ENCODE peak calls at places on chromosomes 12 and 14, in nine cellular contexts. P is body of pancreas, A is stomach, K is cardiac muscle cell, R is Peyer's patch, H is RWPE2, B is pancreas, T is heart right ventricle, W is BE2C. V is an unnamed sample. For H3K4me1 and H3K36me3, the result is how much of the 10 kb centered on the place peaks cover.

GRCh38 chr12:100141666-100141997 is 1.0 kb downstream of the BLTP3B start:
- DNase-seq in P (peak), A (no peak), K (no peak), R (no peak), H (no peak), B (no peak), T (peak), W (no peak), V (no peak)

GRCh38 chr12:5259523-5259922 is 172.4 kb upstream of the NTF3 start:
- DNase-seq in P (no peak), A (no peak), K (no peak), R (no peak), H (no peak), B (no peak), T (no peak), W (no peak), V (no peak)

GRCh38 chr14:59371762-59372161 is 93.4 kb downstream of the GPR135 start:
- DNase-seq in P (no peak), A (no peak), K (peak), R (no peak), H (no peak), B (no peak), T (no peak), W (no peak), V (no peak)

GRCh38 chr12:121017966-121018491 is 1.7 kb upstream of the C12orf43 start:
- DNase-seq in P (no peak), A (no peak), K (no peak), R (no peak), H (no peak), B (no peak), T (no peak), W (no peak), V (no peak)

GRCh38 chr12:21444193-21445146 is 7.0 kb downstream of the PYROXD1 start:
- DNase-seq in P (no peak), A (no peak), K (no peak), R (no peak), H (no peak), B (no peak), T (no peak), W (no peak), V (no peak)

GRCh38 chr14:90839024-90839888 is 23.0 kb upstream of the TTC7B start:
- DNase-seq in P (peak), A (no peak), K (no peak), R (no peak), H (peak), B (no peak), T (peak), W (no peak), V (no peak)

GRCh38 chr12:106287364-106287763 is 15.2 kb upstream of the TCP11L2 start:
- DNase-seq in P (no peak), A (no peak), K (no peak), R (no peak), H (no peak), B (no peak), T (no peak), W (no peak), V (no peak)

GRCh38 chr12:127731657-127732056 is 535.3 kb upstream of the TMEM132C start:
- DNase-seq in P (no peak), A (no peak), K (no peak), R (no peak), H (no peak), B (no peak), T (no peak), W (no peak), V (no peak)

GRCh38 chr12:109863961-109864712 is 16.2 kb downstream of the GLTP start:
- DNase-seq in P (peak), A (peak), K (no peak), R (no peak), H (no peak), B (peak), T (no peak), W (no peak), V (no peak)

GRCh38 chr12:41521872-41522379 is 333.8 kb downstream of the PDZRN4 start:
- DNase-seq in P (peak), A (no peak), K (no peak), R (no peak), H (no peak), B (no peak), T (no peak), W (no peak), V (no peak)

GRCh38 chr12:116202433-116202832 is 75.1 kb downstream of the MED13L start:
- DNase-seq in P (no peak), A (no peak), K (no peak), R (no peak), H (no peak), B (no peak), T (no peak), W (no peak), V (no peak)

GRCh38 chr14:33357225-33358010 is 418.7 kb downstream of the NPAS3 start:
- DNase-seq in P (peak), A (peak), K (peak), R (no peak), H (no peak), B (no peak), T (no peak), W (no peak), V (peak)

GRCh38 chr12:87935216-87935615 is 94.0 kb downstream of the C12orf50 start:
- DNase-seq in P (no peak), A (no peak), K (no peak), R (no peak), H (no peak), B (no peak), T (no peak), W (no peak), V (no peak)

GRCh38 chr14:53027562-53027961 is 76.7 kb upstream of the FERMT2 start:
- DNase-seq in P (no peak), A (no peak), K (no peak), R (no peak), H (no peak), B (no peak), T (no peak), W (no peak), V (no peak)
- H3K4me1 ChIP-seq in P (under half), A (under half), K (under half), R (under half), H (under half), B (under half), T (under half), W (under half), V (under half)

GRCh38 chr12:65728913-65729793 is 95.1 kb upstream of the HMGA2 start:
- DNase-seq in P (no peak), A (no peak), K (peak), R (no peak), H (peak), B (peak), T (no peak), W (no peak), V (no peak)
- TF ChIP-seq CTCF in P (no peak), A (no peak), K (no peak), R (no peak), H (no peak), B (no peak), T (no peak), W (no peak), V (no peak)

GRCh38 chr14:74619672-74620131 is 7.7 kb upstream of the LTBP2 start:
- DNase-seq in P (peak), A (peak), K (no peak), R (peak), H (peak), B (no peak), T (peak), W (no peak), V (peak)

GRCh38 chr14:74621556-74621955 is 9.5 kb upstream of the LTBP2 start:
- DNase-seq in P (no peak), A (no peak), K (peak), R (no peak), H (no peak), B (no peak), T (no peak), W (no peak), V (no peak)

GRCh38 chr14:74620923-74621322 is 8.9 kb upstream of the LTBP2 start:
- DNase-seq in P (no peak), A (no peak), K (no peak), R (no peak), H (no peak), B (no peak), T (no peak), W (no peak), V (no peak)

GRCh38 chr14:74622257-74622656 is 10.2 kb upstream of the LTBP2 start:
- DNase-seq in P (no peak), A (no peak), K (no peak), R (no peak), H (no peak), B (no peak), T (no peak), W (no peak), V (no peak)

GRCh38 chr14:74620497-74620921 is 8.5 kb upstream of the LTBP2 start:
- DNase-seq in P (no peak), A (no peak), K (no peak), R (no peak), H (peak), B (no peak), T (no peak), W (no peak), V (no peak)
- H3K36me3 ChIP-seq in P (under half), A (under half), K (under half), R (under half), H (under half), B (under half), T (under half), W (under half), V (under half)

GRCh38 chr12:11651377-11651776 is 1.9 kb downstream of the ETV6 start:
- DNase-seq in P (no peak), A (no peak), K (no peak), R (peak), H (no peak), B (no peak), T (no peak), W (no peak), V (no peak)
- H3K4me1 ChIP-seq in P (under half), A (half or more), K (under half), R (under half), H (under half), B (under half), T (under half), W (under half), V (under half)

DNA sequence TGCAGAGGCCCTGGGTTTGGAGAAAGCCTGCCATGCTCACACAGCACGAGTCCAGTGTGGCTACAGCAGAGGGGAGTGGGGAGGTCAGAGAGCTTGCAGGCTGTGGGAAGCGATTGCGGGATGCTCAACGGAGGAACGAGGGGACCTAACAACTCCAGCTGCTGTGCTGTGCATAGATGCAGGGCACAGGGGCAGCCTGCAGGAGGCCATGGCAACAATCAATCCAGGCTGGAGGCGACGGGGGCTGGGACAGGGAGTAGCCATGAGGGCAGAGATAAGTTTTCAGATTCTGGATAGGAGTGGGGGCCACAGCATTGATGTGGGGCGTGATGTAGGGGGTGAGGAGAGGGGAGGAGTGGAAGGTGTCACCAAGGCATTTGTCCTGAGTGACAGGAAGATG is 20.6 kb downstream of the FAIM2 start:
- DNase-seq in P (no peak), A (no peak), K (no peak), R (no peak), H (no peak), B (no peak), T (no peak), W (peak), V (no peak)
- TF ChIP-seq CTCF in P (no peak), A (no peak), K (no peak), R (no peak), H (no peak), B (no peak), T (no peak), W (peak), V (no peak)

GRCh38 chr12:29350080-29350479 is 30.9 kb downstream of the ERGIC2 start:
- DNase-seq in P (no peak), A (no peak), K (peak), R (no peak), H (no peak), B (no peak), T (no peak), W (no peak), V (no peak)

DNA sequence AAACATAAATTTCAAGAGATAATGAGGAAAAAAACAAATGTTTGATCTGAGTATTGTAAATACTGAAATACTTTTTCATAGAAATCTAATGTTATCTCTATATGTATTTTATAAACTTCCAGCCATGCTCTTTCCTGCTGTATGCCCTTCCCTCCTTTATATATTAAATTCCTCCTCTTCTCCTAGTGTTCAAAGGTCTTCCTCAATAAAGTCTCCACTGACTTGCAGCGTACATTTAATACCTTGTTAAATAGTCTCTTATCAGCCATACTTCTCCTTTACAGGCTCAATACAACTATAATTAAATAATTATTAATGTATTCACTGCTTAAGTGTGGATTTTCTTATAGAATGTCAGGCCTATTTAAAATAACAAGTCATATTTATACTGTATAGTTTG is 26.0 kb downstream of the ERGIC2 start:
- DNase-seq in P (no peak), A (no peak), K (no peak), R (no peak), H (no peak), B (no peak), T (no peak), W (no peak), V (no peak)
- H3K36me3 ChIP-seq in P (under half), A (half or more), K (under half), R (under half), H (under half), B (under half), T (under half), W (under half), V (under half)

DNA sequence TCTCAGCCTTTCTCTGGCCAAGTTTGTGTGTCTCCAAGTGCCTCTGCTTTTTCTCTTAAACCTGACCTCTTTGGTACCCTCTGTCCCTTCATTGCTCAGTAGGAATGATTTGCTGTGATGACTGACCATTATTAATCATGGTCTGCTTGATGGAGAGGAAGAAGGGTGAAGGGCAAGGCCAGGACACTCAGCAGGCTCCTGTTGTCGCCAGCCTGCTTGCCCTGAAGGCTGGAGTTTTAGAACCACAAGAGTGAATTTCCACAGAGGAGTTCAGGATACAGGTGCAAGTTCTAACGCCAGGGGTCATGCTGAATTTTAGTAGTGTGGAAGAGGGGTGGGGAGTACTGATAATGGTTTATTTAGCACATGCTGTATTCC is 2.8 kb upstream of the ITGA5 start:
- DNase-seq in P (no peak), A (no peak), K (no peak), R (no peak), H (peak), B (no peak), T (no peak), W (no peak), V (no peak)
- H3K4me1 ChIP-seq in P (under half), A (half or more), K (under half), R (under half), H (under half), B (under half), T (half or more), W (under half), V (under half)

DNA sequence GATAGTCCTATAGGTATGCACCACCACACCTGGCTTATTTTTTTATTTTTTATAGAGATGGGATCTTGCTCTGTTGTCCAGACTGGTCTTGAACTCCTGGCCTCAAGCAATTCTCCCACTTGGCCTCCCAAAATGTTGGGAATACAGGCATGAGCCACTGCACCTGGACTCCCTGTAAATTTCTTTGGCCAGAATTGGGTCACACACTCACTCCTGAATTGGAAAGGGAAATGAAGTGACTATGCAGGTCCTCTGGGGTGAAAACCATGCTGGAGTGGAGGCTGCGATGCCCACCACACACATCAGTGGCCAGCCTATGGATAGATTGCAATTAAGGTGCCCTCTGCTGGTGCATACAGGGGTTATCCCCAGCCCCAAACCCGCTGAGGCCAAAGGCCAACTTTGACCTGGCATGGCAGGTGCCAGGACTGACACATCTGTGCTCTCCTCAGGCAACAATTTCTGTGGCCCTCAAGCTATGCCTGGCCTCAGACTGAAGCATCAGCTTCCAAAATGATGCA is 125.6 kb downstream of the SLC38A6 start:
- DNase-seq in P (no peak), A (no peak), K (no peak), R (no peak), H (no peak), B (no peak), T (no peak), W (no peak), V (no peak)
- TF ChIP-seq CTCF in P (no peak), A (no peak), K (peak), R (no peak), H (peak), B (no peak), T (no peak), W (peak), V (no peak)

DNA sequence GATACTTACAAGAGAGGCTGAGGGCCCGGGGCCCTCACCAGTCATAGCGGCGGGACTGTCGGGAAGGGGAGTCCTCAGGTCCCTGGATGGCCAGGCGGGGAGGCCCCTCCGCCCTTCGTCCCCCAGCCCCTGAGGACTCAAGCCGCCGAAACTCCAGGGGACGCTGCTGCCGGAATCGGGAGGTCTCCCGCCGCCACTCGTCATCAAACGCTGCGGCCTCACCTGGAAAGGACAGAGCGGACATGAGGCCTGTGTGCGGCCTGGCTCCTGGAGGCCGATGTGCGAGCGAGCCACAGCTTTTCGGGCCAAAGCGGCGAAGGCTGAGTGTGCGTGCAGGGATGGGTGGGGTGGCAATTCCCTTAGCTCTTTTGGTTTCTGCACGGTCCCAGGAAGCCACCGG is 4.2 kb downstream of the MLF2 start:
- DNase-seq in P (no peak), A (no peak), K (no peak), R (no peak), H (no peak), B (no peak), T (no peak), W (no peak), V (no peak)
- H3K36me3 ChIP-seq in P (under half), A (half or more), K (half or more), R (under half), H (half or more), B (half or more), T (under half), W (under half), V (under half)

GRCh38 chr14:95519699-95520098 is 3.2 kb upstream of the SYNE3 start:
- DNase-seq in P (peak), A (peak), K (no peak), R (peak), H (peak), B (no peak), T (peak), W (no peak), V (no peak)
- H3K4me1 ChIP-seq in P (under half), A (half or more), K (under half), R (under half), H (half or more), B (under half), T (half or more), W (half or more), V (half or more)

V was measured in mucosa of descending colon.